ENCODE peak calls at places on chromosomes 6 and 20, in nine cellular contexts. F, A, W, M, B, U, P, N and Q are unnamed samples. For H3K4me1, the result is how much of the 10 kb centered on the place peaks cover.

GRCh38 chr20:417801-418342 is 9.8 kb downstream of the RBCK1 start:
- DNase-seq in F (no peak), A (no peak), W (no peak), M (no peak), B (no peak), U (no peak), P (no peak), N (no peak), Q (no peak)

GRCh38 chr6:43950206-43950605 is 177.0 kb downstream of the MRPL14 start:
- DNase-seq in F (no peak), A (no peak), W (no peak), M (no peak), B (no peak), U (no peak), P (no peak), N (no peak), Q (no peak)

GRCh38 chr6:146389740-146390139 is 153.9 kb upstream of the RAB32 start:
- DNase-seq in F (no peak), A (no peak), W (no peak), M (no peak), B (no peak), U (no peak), P (no peak), N (no peak), Q (no peak)

GRCh38 chr6:127855542-127856159 is 45.2 kb downstream of the THEMIS start:
- DNase-seq in F (peak), A (no peak), W (no peak), M (no peak), B (no peak), U (no peak), P (peak), N (peak), Q (no peak)

GRCh38 chr6:109023348-109023925 is 71.2 kb downstream of the SESN1 start:
- DNase-seq in F (no peak), A (no peak), W (no peak), M (no peak), B (no peak), U (no peak), P (no peak), N (no peak), Q (no peak)

GRCh38 chr6:144284753-144285547 is at the start of gene UTRN:
- DNase-seq in F (peak), A (peak), W (no peak), M (peak), B (peak), U (peak), P (peak), N (peak), Q (peak)

GRCh38 chr6:35230950-35231349 is 17.2 kb downstream of the SCUBE3 start:
- DNase-seq in F (no peak), A (peak), W (no peak), M (no peak), B (peak), U (no peak), P (no peak), N (peak), Q (no peak)

GRCh38 chr6:116387374-116387773 is 16.6 kb downstream of the DSE start:
- DNase-seq in F (no peak), A (peak), W (peak), M (no peak), B (no peak), U (no peak), P (no peak), N (no peak), Q (peak)

GRCh38 chr20:16760431-16761304 is 12.5 kb downstream of the OTOR start:
- DNase-seq in F (peak), A (no peak), W (no peak), M (no peak), B (no peak), U (no peak), P (no peak), N (peak), Q (no peak)

GRCh38 chr6:96760153-96760687 is 77.1 kb downstream of the GPR63 start:
- DNase-seq in F (peak), A (no peak), W (no peak), M (no peak), B (no peak), U (no peak), P (no peak), N (no peak), Q (no peak)

GRCh38 chr6:135162678-135163439 is 18.2 kb upstream of the MYB start:
- DNase-seq in F (peak), A (no peak), W (peak), M (peak), B (no peak), U (peak), P (peak), N (peak), Q (no peak)

GRCh38 chr6:3294921-3295871 is 36.4 kb downstream of the PSMG4 start:
- DNase-seq in F (peak), A (peak), W (no peak), M (peak), B (no peak), U (peak), P (peak), N (no peak), Q (no peak)
- TF ChIP-seq CTCF in F (peak), A (no peak), W (peak), M (no peak), B (no peak), U (peak), P (peak), N (no peak), Q (no peak)

DNA sequence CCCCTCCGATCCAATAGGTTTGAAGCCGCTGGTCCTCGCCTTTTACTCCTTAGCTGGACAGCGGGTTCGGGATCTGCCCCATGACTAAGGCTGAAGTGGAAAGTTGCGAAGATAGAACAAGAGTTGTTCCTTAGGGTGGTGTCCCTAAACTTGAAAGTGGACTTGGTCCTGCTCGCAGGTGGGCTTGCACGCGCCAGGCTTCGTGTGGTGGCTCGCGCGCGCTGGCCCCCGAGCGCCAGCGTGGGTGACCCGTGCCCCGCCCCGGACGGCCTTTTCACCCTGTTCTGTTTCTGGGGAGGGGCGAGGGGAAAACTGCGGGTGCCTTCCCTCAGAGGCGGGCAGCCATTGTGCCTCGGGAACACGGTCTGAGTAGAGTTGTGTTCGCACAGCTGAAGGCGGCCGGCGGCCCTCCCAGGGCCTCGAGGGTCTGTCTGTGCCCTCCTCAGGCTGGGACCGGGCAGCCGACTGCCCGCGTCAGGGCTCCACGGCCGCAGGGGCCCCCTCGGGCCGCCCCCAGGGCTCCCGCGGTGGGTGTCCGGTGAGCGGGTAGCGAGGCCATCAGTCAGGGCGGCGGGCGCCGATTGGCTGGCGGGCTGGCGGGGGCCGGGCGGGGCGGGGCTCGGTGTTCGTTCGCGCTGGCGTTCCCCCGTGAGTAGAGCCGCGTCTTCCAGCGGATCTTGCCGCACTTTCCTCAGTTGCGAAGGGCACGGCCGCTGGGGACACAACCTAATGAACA is 33.0 kb downstream of the RREB1 start:
- DNase-seq in F (peak), A (peak), W (peak), M (peak), B (peak), U (peak), P (peak), N (peak), Q (peak)
- H3K4me1 ChIP-seq in F (half or more), A (under half), W (half or more), M (half or more), B (half or more), U (half or more), P (half or more), N (under half), Q (under half)

GRCh38 chr20:56244259-56244658 is 4.3 kb upstream of the MC3R start:
- DNase-seq in F (no peak), A (no peak), W (no peak), M (no peak), B (no peak), U (no peak), P (no peak), N (no peak), Q (no peak)

GRCh38 chr20:56245761-56246160 is 2.8 kb upstream of the MC3R start:
- DNase-seq in F (no peak), A (no peak), W (no peak), M (no peak), B (no peak), U (no peak), P (no peak), N (no peak), Q (no peak)

GRCh38 chr20:56249244-56249955 is 868 bp downstream of the MC3R start:
- DNase-seq in F (peak), A (no peak), W (peak), M (peak), B (no peak), U (peak), P (peak), N (no peak), Q (no peak)

GRCh38 chr20:56247954-56248782 is at the start of gene MC3R:
- DNase-seq in F (peak), A (no peak), W (peak), M (peak), B (no peak), U (no peak), P (peak), N (peak), Q (peak)
- TF ChIP-seq CTCF in F (peak), A (peak), W (peak), M (peak), B (peak), U (peak), P (peak), N (peak), Q (peak)

GRCh38 chr20:48618631-48619030 is 209.2 kb downstream of the PREX1 start:
- DNase-seq in F (no peak), A (no peak), W (no peak), M (peak), B (no peak), U (no peak), P (no peak), N (no peak), Q (no peak)
- H3K4me1 ChIP-seq in F (under half), A (under half), W (under half), M (under half), B (under half), U (under half), P (under half), N (under half), Q (under half)

GRCh38 chr6:155261146-155261900 is 2.5 kb upstream of the CLDN20 start:
- DNase-seq in F (peak), A (no peak), W (no peak), M (no peak), B (no peak), U (no peak), P (peak), N (no peak), Q (no peak)
- TF ChIP-seq CTCF in F (peak), A (no peak), W (no peak), M (no peak), B (no peak), U (no peak), P (peak), N (no peak), Q (no peak)

GRCh38 chr20:62381202-62381797 is 5.6 kb upstream of the RPS21 start:
- DNase-seq in F (no peak), A (no peak), W (no peak), M (no peak), B (peak), U (peak), P (no peak), N (no peak), Q (peak)
- H3K4me1 ChIP-seq in F (under half), A (half or more), W (under half), M (under half), B (half or more), U (under half), P (under half), N (under half), Q (under half)

GRCh38 chr6:112036088-112036637 is 17.7 kb upstream of the CCN6 start:
- DNase-seq in F (no peak), A (no peak), W (no peak), M (no peak), B (no peak), U (no peak), P (no peak), N (no peak), Q (no peak)

GRCh38 chr6:112035446-112035845 is 18.5 kb upstream of the CCN6 start:
- DNase-seq in F (no peak), A (peak), W (no peak), M (no peak), B (no peak), U (no peak), P (no peak), N (no peak), Q (no peak)

GRCh38 chr6:112031956-112032355 is 21.9 kb upstream of the CCN6 start:
- DNase-seq in F (no peak), A (no peak), W (no peak), M (no peak), B (no peak), U (no peak), P (no peak), N (no peak), Q (no peak)

GRCh38 chr6:112033824-112034223 is 20.1 kb upstream of the CCN6 start:
- DNase-seq in F (peak), A (no peak), W (no peak), M (no peak), B (no peak), U (no peak), P (no peak), N (no peak), Q (no peak)

GRCh38 chr6:112034236-112034990 is 19.5 kb upstream of the CCN6 start:
- DNase-seq in F (no peak), A (no peak), W (no peak), M (no peak), B (no peak), U (no peak), P (no peak), N (no peak), Q (no peak)
- TF ChIP-seq CTCF in F (peak), A (no peak), W (no peak), M (no peak), B (no peak), U (no peak), P (no peak), N (no peak), Q (no peak)

GRCh38 chr6:107120404-107120803 is 5.1 kb upstream of the BEND3 start:
- DNase-seq in F (no peak), A (no peak), W (no peak), M (peak), B (no peak), U (no peak), P (no peak), N (no peak), Q (no peak)
- H3K4me1 ChIP-seq in F (under half), A (under half), W (under half), M (under half), B (under half), U (under half), P (under half), N (under half), Q (under half)

DNA sequence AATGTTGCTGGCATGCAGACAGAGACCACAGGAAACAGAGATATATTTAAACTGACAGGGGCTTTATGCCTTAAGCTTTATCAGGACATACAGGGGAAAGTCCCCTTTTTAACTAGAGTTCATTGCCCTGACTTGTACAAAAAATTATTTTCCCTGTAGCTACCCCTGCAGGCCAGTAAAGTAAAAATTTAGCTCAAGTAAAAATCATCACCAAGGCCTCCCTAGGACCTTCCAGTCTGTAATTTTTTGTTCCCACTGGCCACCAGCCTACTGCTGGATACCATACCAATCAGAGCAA is 711.9 kb upstream of the NRSN1 start:
- DNase-seq in F (peak), A (no peak), W (no peak), M (no peak), B (no peak), U (no peak), P (no peak), N (peak), Q (peak)
- TF ChIP-seq CTCF in F (peak), A (peak), W (no peak), M (no peak), B (peak), U (peak), P (no peak), N (peak), Q (peak)

GRCh38 chr20:58020656-58021454 is 207.6 kb downstream of the ANKRD60 start:
- DNase-seq in F (no peak), A (peak), W (no peak), M (no peak), B (no peak), U (peak), P (no peak), N (no peak), Q (no peak)

GRCh38 chr20:58019850-58020625 is 208.4 kb downstream of the ANKRD60 start:
- DNase-seq in F (no peak), A (peak), W (no peak), M (no peak), B (no peak), U (no peak), P (no peak), N (no peak), Q (no peak)

GRCh38 chr20:58017970-58018530 is 210.4 kb downstream of the ANKRD60 start:
- DNase-seq in F (no peak), A (peak), W (no peak), M (no peak), B (no peak), U (no peak), P (no peak), N (no peak), Q (no peak)

GRCh38 chr20:58018590-58018989 is 209.9 kb downstream of the ANKRD60 start:
- DNase-seq in F (no peak), A (no peak), W (no peak), M (no peak), B (no peak), U (no peak), P (no peak), N (no peak), Q (no peak)

GRCh38 chr20:58019027-58019849 is 209.2 kb downstream of the ANKRD60 start:
- DNase-seq in F (no peak), A (peak), W (no peak), M (no peak), B (no peak), U (no peak), P (no peak), N (no peak), Q (peak)
- H3K4me1 ChIP-seq in F (under half), A (under half), W (under half), M (under half), B (under half), U (under half), P (under half), N (under half), Q (under half)